ENCODE peak calls at places on chromosome 2, in six cellular contexts. C, O, J, Q, L and N are unnamed samples.

GRCh38 chr2:179422037-179422643 is 157.5 kb upstream of the SESTD1 start:
- DNase-seq in C (peak), O (peak), J (peak), Q (no peak), L (peak), N (peak)

GRCh38 chr2:205705511-205706397 is 23.5 kb downstream of the NRP2 start:
- DNase-seq in C (no peak), O (no peak), J (no peak), Q (no peak), L (no peak), N (no peak)

GRCh38 chr2:28401411-28401810 is 8.8 kb downstream of the FOSL2 start:
- DNase-seq in C (no peak), O (no peak), J (no peak), Q (no peak), L (no peak), N (no peak)

GRCh38 chr2:237737196-237737865 is 61.2 kb upstream of the RBM44 start:
- DNase-seq in C (no peak), O (no peak), J (no peak), Q (no peak), L (no peak), N (no peak)

GRCh38 chr2:68416081-68416675 is 50.9 kb downstream of the FBXO48 start:
- DNase-seq in C (no peak), O (no peak), J (no peak), Q (no peak), L (no peak), N (no peak)

GRCh38 chr2:156430978-156431358 is 5.2 kb upstream of the GPD2 start:
- DNase-seq in C (peak), O (peak), J (no peak), Q (no peak), L (peak), N (peak)

GRCh38 chr2:179963626-179964025 is 43.5 kb downstream of the CWC22 start:
- DNase-seq in C (peak), O (peak), J (no peak), Q (no peak), L (peak), N (peak)

GRCh38 chr2:233711312-233712008 is 1.2 kb upstream of the UGT1A5 start:
- DNase-seq in C (peak), O (peak), J (peak), Q (peak), L (peak), N (peak)

GRCh38 chr2:169662744-169663143 is 31.5 kb downstream of the CFAP210 start:
- DNase-seq in C (no peak), O (no peak), J (no peak), Q (no peak), L (no peak), N (no peak)

GRCh38 chr2:37196320-37197195 is at the start of gene CEBPZOS:
- DNase-seq in C (peak), O (peak), J (peak), Q (peak), L (peak), N (peak)

GRCh38 chr2:127014630-127015029 is 92.3 kb downstream of the BIN1 start:
- DNase-seq in C (peak), O (peak), J (no peak), Q (no peak), L (peak), N (peak)

GRCh38 chr2:70871398-70872211 is 36.0 kb upstream of the CD207 start:
- DNase-seq in C (peak), O (peak), J (peak), Q (peak), L (peak), N (peak)

GRCh38 chr2:106332054-106332453 is 136.2 kb downstream of the RGPD3 start:
- DNase-seq in C (no peak), O (no peak), J (no peak), Q (no peak), L (no peak), N (no peak)
- TF ChIP-seq CTCF in C (no peak), O (no peak), J (no peak), Q (no peak), L (no peak), N (no peak)

DNA sequence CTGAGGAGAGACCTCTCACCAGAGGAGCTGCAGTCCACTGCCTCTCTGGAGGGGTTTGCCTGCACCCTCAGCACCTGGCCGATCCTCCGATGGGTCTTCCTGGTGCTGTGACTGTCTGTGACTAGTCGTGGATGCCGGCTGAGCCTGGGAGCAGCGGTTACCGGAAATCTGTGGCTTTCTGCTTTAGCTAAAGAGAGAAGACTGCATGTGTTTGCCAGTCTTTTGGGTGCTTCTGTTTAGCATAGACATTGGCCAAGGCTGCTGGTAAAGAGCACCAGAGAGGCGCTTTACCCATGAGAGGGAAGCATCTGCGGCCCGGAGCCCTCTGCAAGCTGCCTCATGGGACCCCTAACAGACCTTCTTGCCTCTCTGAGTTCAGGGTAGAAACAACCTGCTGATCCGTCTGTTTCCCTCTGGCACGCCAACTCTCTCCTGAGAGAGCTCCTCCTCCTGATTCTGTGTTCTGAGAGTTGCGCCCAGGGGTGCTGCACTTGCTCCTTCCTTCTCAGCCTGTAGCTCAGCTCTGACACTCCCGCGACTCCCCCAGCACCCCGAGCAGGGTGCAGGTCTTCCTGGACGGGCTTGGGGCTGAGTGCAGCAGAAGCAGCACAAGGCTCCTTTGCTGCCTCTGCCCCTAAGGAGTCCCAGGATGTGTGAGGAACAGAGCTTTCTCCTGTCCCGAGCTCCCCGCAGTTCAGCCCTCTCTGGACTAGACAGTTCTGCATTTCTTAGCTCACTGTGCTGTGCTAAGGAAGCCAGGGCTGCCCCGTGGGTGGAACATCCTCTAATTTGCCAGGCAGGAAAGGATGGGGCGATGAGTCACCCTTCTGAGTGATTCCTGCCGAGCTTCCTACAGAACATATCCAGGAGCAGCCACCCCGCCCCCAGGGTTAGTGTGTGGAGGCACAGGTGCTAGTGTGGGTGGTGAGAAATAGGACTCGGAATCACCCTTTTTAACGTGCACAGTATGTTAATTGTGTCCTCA is 203.2 kb downstream of the SH3RF3 start:
- DNase-seq in C (peak), O (peak), J (no peak), Q (peak), L (peak), N (peak)
- H3K4me3 ChIP-seq in C (peak), O (no peak), J (no peak), Q (no peak), L (no peak), N (peak)

GRCh38 chr2:75098856-75099255 is 100.5 kb downstream of the TACR1 start:
- DNase-seq in C (peak), O (peak), J (peak), Q (no peak), L (peak), N (peak)
- TF ChIP-seq CTCF in C (peak), O (peak), J (peak), Q (no peak), L (peak), N (peak)

DNA sequence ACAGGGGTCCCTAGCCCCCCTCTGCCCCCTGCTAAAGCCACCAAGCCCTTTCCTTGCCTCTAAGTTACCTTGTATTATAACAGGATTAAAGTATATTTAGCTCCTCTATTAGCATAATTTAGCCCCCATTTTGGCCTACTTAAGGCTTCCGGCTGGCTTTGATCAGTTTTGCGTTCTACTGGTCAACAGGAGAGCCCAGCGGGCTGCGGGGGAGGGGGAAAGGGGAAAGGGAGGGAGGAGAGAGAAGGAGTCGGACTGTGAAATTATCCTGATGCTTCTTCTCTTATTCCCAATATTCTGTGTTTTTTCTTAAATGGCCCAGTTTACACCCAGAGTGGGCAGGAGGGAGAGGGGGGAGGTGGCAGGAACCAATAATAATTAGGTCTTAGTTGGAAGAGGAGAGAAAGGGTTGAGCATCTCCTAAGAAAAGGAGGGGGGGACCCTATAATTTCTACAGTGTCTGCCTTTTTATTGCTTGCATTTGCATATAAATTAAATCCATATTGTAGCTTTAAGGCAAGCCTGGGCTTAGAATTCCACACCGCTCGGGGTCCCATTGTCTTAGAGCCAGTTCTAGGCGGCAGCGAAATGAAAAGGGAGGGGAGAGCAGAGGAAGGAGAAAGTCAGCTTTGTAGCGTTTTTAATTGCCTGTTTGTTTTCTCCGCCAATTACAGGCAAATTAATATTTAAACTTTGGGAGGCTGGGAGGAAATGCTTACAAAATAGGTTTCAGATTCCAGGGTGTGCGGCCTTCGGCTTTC is 39.6 kb downstream of the EN1 start:
- DNase-seq in C (no peak), O (no peak), J (no peak), Q (no peak), L (no peak), N (no peak)
- H3K4me3 ChIP-seq in C (peak), O (no peak), J (no peak), Q (no peak), L (no peak), N (no peak)

GRCh38 chr2:168494190-168494711 is 38.2 kb downstream of the CERS6 start:
- DNase-seq in C (no peak), O (no peak), J (no peak), Q (no peak), L (no peak), N (no peak)
- TF ChIP-seq CTCF in C (no peak), O (no peak), J (peak), Q (no peak), L (peak), N (peak)

GRCh38 chr2:1004398-1004797 is 53.7 kb downstream of the SNTG2 start:
- DNase-seq in C (no peak), O (no peak), J (no peak), Q (no peak), L (no peak), N (peak)
- H3K4me3 ChIP-seq in C (no peak), O (no peak), J (no peak), Q (no peak), L (no peak), N (no peak)